ENCODE peak calls at places on chromosomes 1 and 21, in six cellular contexts. H is sigmoid colon, Q is K562, G is spleen, K is H1, M is prostate gland. L is an unnamed sample.

GRCh38 chr1:4634156-4634792 is 20.1 kb upstream of the AJAP1 start:
- DNase-seq in H (peak; percentile 35), Q (no peak), G (peak; percentile 51), K (no peak), M (no peak), L (no peak)

GRCh38 chr1:193103759-193104495 is 1.3 kb downstream of the GLRX2 start:
- DNase-seq in H (no peak), Q (no peak), G (no peak), K (no peak), M (no peak), L (no peak)

GRCh38 chr1:174080819-174081218 is 58.7 kb upstream of the RC3H1 start:
- DNase-seq in H (no peak), Q (no peak), G (no peak), K (no peak), M (no peak), L (no peak)

GRCh38 chr21:34734696-34735095 is 65.9 kb downstream of the CLIC6 start:
- DNase-seq in H (no peak), Q (no peak), G (no peak), K (no peak), M (peak; percentile 75), L (no peak)

GRCh38 chr1:64019818-64020217 is 183.6 kb upstream of the UBE2U start:
- DNase-seq in H (peak; percentile 71), Q (no peak), G (no peak), K (no peak), M (no peak), L (peak; percentile 10)

GRCh38 chr1:154812911-154813816 is 56.9 kb downstream of the KCNN3 start:
- DNase-seq in H (no peak), Q (peak; percentile 24), G (no peak), K (no peak), M (peak; percentile 73), L (no peak)

GRCh38 chr1:217331698-217332097 is 299.2 kb downstream of the GPATCH2 start:
- DNase-seq in H (no peak), Q (no peak), G (no peak), K (no peak), M (no peak), L (no peak)

GRCh38 chr1:215631489-215631888 is 64.4 kb downstream of the KCTD3 start:
- DNase-seq in H (no peak), Q (no peak), G (no peak), K (no peak), M (no peak), L (no peak)

GRCh38 chr1:24097663-24098062 is 14.3 kb downstream of the MYOM3 start:
- DNase-seq in H (no peak), Q (no peak), G (no peak), K (no peak), M (no peak), L (no peak)

GRCh38 chr1:23080885-23081284 is 61.6 kb downstream of the KDM1A start:
- DNase-seq in H (no peak), Q (no peak), G (no peak), K (no peak), M (no peak), L (no peak)

GRCh38 chr1:47174621-47175020 is 15.2 kb downstream of the PDZK1IP1 start:
- DNase-seq in H (no peak), Q (no peak), G (no peak), K (peak; percentile 40), M (no peak), L (no peak)

GRCh38 chr1:26391450-26391849 is 18.9 kb upstream of the ZNF683 start:
- DNase-seq in H (no peak), Q (peak; percentile 83), G (peak; percentile 23), K (no peak), M (no peak), L (no peak)

GRCh38 chr1:241181471-241181870 is 175.5 kb downstream of the RGS7 start:
- DNase-seq in H (no peak), Q (no peak), G (no peak), K (no peak), M (no peak), L (no peak)

GRCh38 chr1:96554364-96554763 is 167.2 kb upstream of the PTBP2 start:
- DNase-seq in H (no peak), Q (no peak), G (no peak), K (no peak), M (no peak), L (no peak)

GRCh38 chr1:24688621-24689195 is 45.6 kb downstream of the SRRM1 start:
- DNase-seq in H (peak; percentile 85), Q (peak; percentile 81), G (peak; percentile 86), K (peak; percentile 85), M (peak; percentile 54), L (peak; percentile 63)

GRCh38 chr1:14514760-14515159 is 83.7 kb upstream of the KAZN start:
- DNase-seq in H (no peak), Q (no peak), G (no peak), K (no peak), M (no peak), L (no peak)

GRCh38 chr1:181623850-181624249 is 140.5 kb downstream of the CACNA1E start:
- DNase-seq in H (no peak), Q (no peak), G (no peak), K (no peak), M (no peak), L (no peak)
- TF ChIP-seq POLR2A in H (no peak), Q (no peak), G (no peak), K (no peak), M (no peak), L (no peak)

GRCh38 chr1:9292361-9293240 is at the start of gene SPSB1:
- DNase-seq in H (peak; percentile 90), Q (peak; percentile 71), G (peak; percentile 88), K (peak; percentile 66), M (peak; percentile 78), L (no peak)

GRCh38 chr1:9291914-9292360 is 757 bp upstream of the SPSB1 start:
- DNase-seq in H (peak; percentile 83), Q (no peak), G (no peak), K (no peak), M (peak; percentile 46), L (no peak)

GRCh38 chr1:9293241-9293511 is 482 bp downstream of the SPSB1 start:
- DNase-seq in H (no peak), Q (no peak), G (no peak), K (no peak), M (no peak), L (no peak)

GRCh38 chr1:9289090-9289534 is 3.6 kb upstream of the SPSB1 start:
- DNase-seq in H (peak; percentile 81), Q (peak; percentile 57), G (peak; percentile 92), K (peak; percentile 92), M (peak; percentile 68), L (no peak)

DNA sequence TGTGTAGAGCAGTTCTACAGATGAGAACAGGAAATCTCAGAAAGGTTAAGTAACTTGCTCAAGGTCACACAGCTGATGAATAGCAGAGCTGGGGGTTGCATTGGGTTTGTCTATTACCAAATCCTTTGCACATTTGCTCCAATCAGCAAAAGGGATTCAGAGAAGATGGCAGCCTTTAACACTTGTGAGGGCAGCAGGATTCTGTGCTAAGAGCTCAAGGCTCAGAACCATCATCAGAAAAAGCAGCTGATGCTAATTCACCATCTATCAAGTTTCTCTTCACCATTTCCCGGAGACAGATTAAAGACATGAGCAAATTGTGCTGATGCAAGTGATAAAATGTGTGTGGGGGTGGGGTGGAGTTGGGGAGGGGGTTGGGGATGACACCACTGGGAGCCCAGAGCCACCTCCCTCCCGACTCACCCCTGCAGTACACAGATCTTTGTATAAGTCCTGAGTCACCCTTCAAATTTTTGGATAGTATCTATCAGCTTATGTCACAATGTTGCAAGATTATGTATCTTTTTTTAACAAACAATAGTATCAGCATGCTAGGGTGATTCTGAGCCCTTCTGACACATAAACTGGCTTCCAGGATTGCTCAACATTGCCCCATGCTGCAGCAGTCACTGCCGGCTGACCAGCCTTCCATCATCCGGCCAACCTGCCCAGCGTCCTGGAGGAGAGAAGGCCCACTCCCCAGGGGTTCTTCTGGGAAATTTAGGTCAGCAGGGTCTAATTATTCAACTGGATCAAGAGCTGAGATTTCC is 2.8 kb upstream of the SPSB1 start:
- DNase-seq in H (peak; percentile 89), Q (no peak), G (no peak), K (no peak), M (peak; percentile 27), L (no peak)
- TF ChIP-seq POLR2AphosphoS5 in H (no peak), Q (no peak), G (no peak), K (no peak), M (no peak), L (no peak)

DNA sequence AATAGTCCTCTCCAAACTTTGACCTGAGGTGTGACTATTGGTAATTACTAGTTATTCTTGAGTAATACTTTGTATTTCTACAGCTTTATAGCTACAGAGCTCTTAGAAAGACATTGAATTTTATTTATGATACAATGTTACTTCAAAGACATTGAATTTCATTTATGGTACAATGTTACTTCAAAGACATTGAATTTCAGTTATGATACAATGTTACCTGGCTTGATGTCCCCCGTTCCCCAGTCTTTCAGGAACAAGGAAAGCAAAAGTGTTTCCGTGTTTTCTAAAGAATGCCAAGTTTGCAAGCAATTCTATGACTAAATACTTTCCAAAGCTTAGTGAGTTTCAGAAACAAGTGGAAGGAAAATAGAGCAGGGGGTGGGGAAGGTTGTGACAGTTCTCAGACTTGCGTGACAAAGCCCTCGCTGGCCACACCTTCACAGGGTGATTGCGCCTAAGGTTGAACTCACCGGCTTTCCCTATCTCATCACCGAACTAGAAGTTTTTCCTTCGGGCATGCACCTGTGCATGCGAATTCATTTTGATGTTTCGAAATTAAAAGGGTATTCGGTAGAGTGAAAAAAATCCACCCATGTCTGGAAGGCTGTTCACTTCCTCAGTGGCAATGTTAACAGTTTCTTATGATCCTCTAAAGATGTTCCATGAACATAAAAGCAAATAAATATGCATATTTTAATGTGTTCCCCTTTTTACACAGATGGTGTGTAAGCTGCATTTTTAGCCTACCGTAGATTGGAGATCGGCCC is 909 bp upstream of the PAXBP1 start:
- DNase-seq in H (no peak), Q (peak; percentile 70), G (peak; percentile 81), K (no peak), M (peak; percentile 19), L (peak; percentile 14)
- TF ChIP-seq POLR2A in H (no peak), Q (no peak), G (no peak), K (no peak), M (no peak), L (no peak)

DNA sequence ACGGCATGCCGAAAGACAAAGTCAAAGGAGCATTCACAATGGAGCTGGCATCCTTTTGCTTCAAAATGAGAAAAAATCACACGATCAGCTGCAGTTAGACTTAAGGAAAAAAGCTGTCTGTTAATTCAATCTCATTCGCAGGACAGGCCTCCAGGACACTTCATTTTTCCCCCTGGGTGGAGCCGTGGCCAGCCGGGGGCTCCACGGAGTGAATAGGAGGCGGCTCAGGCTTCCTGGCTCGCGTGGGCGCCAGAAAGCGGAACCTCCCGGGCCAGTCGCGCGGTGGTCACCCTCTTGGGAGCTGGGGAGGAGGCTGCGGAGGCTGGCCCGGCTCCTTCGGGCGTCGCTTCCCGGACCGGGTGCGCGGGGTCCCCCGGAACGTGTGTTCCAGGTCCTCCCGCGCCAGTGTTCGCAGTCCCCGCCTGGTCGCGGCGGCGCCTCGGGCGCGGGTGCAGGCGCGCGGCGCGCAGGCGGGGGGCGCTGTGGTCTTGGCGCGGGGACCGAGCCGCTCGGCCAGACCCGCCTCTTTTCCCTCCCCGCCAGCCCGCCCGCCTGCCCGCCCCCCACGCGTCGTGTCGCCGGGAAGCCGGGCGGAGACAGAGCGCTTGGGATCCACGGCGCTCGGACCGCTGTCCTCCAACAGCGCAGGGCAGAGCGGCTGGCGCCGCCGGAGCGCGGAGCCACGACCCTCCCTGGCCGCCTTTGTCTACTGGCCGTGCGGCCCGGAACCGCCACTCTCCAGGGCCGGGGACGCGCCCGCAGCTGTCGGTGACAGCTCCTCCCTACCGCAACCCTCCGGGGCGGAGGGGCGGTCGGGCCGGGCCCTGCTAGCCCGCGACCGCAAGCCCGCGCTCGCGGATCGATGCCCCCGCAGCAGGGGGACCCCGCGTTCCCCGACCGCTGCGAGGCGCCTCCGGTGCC is at the start of gene RHOU:
- DNase-seq in H (peak; percentile 89), Q (no peak), G (peak; percentile 93), K (peak; percentile 79), M (peak; percentile 74), L (peak; percentile 32)
- TF ChIP-seq POLR2AphosphoS5 in H (peak; percentile 92), Q (no peak), G (peak; percentile 91), K (no peak), M (peak; percentile 62), L (no peak)

L was measured in GM12891.